ENCODE peak calls at places on chromosomes 7 and 10, in four cellular contexts. One of them, this sample, is unnamed.

GRCh38 chr10:91381562-91381923 is 28.6 kb upstream of the HECTD2 start:
- DNase-seq in activated T-cell treated with anti-CD3 and anti-CD28 coated beads, Interleukin-2, amount 50 U/mL, for 72 hours: no peak
- DNase-seq in GM23338: no peak
- DNase-seq in activated naive CD8-positive, alpha-beta T cell treated with anti-CD3 and anti-CD28 coated beads, Interleukin-2, amount 10 ng/mL, durations not matched to agents 7 days and 5 days: no peak
- DNase-seq in this sample: no peak

GRCh38 chr7:70343519-70343918 is 745.2 kb downstream of the AUTS2 start:
- DNase-seq in activated T-cell treated with anti-CD3 and anti-CD28 coated beads, Interleukin-2, amount 50 U/mL, for 72 hours: no peak
- DNase-seq in GM23338: no peak
- DNase-seq in activated naive CD8-positive, alpha-beta T cell treated with anti-CD3 and anti-CD28 coated beads, Interleukin-2, amount 10 ng/mL, durations not matched to agents 7 days and 5 days: no peak
- DNase-seq in this sample: no peak

GRCh38 chr7:114218283-114218682 is 196.3 kb upstream of the FOXP2 start:
- DNase-seq in activated T-cell treated with anti-CD3 and anti-CD28 coated beads, Interleukin-2, amount 50 U/mL, for 72 hours: no peak
- DNase-seq in GM23338: no peak
- DNase-seq in activated naive CD8-positive, alpha-beta T cell treated with anti-CD3 and anti-CD28 coated beads, Interleukin-2, amount 10 ng/mL, durations not matched to agents 7 days and 5 days: no peak
- DNase-seq in this sample: no peak

GRCh38 chr7:151838072-151838471 is 38.8 kb downstream of the PRKAG2 start:
- DNase-seq in activated T-cell treated with anti-CD3 and anti-CD28 coated beads, Interleukin-2, amount 50 U/mL, for 72 hours: no peak
- DNase-seq in GM23338: no peak
- DNase-seq in activated naive CD8-positive, alpha-beta T cell treated with anti-CD3 and anti-CD28 coated beads, Interleukin-2, amount 10 ng/mL, durations not matched to agents 7 days and 5 days: no peak
- DNase-seq in this sample: no peak

GRCh38 chr7:6436385-6436685 is 11.4 kb downstream of the DAGLB start:
- DNase-seq in activated T-cell treated with anti-CD3 and anti-CD28 coated beads, Interleukin-2, amount 50 U/mL, for 72 hours: peak; percentile 45
- DNase-seq in GM23338: no peak
- DNase-seq in activated naive CD8-positive, alpha-beta T cell treated with anti-CD3 and anti-CD28 coated beads, Interleukin-2, amount 10 ng/mL, durations not matched to agents 7 days and 5 days: peak; percentile 52
- DNase-seq in this sample: peak; percentile 24

GRCh38 chr7:18016547-18017444 is 10.8 kb downstream of the PRPS1L1 start:
- DNase-seq in activated T-cell treated with anti-CD3 and anti-CD28 coated beads, Interleukin-2, amount 50 U/mL, for 72 hours: no peak
- DNase-seq in GM23338: no peak
- DNase-seq in activated naive CD8-positive, alpha-beta T cell treated with anti-CD3 and anti-CD28 coated beads, Interleukin-2, amount 10 ng/mL, durations not matched to agents 7 days and 5 days: no peak
- DNase-seq in this sample: no peak

GRCh38 chr7:87219545-87220025 is at the start of gene TMEM243:
- DNase-seq in activated T-cell treated with anti-CD3 and anti-CD28 coated beads, Interleukin-2, amount 50 U/mL, for 72 hours: peak; percentile 89
- DNase-seq in GM23338: peak; percentile 65
- DNase-seq in activated naive CD8-positive, alpha-beta T cell treated with anti-CD3 and anti-CD28 coated beads, Interleukin-2, amount 10 ng/mL, durations not matched to agents 7 days and 5 days: peak; percentile 83
- DNase-seq in this sample: peak; percentile 92

GRCh38 chr10:14039968-14040668 is 290.6 kb downstream of the FRMD4A start:
- DNase-seq in activated T-cell treated with anti-CD3 and anti-CD28 coated beads, Interleukin-2, amount 50 U/mL, for 72 hours: no peak
- DNase-seq in GM23338: no peak
- DNase-seq in activated naive CD8-positive, alpha-beta T cell treated with anti-CD3 and anti-CD28 coated beads, Interleukin-2, amount 10 ng/mL, durations not matched to agents 7 days and 5 days: no peak
- DNase-seq in this sample: no peak

GRCh38 chr10:124323145-124323725 is 95.5 kb downstream of the OAT start:
- DNase-seq in activated T-cell treated with anti-CD3 and anti-CD28 coated beads, Interleukin-2, amount 50 U/mL, for 72 hours: no peak
- DNase-seq in GM23338: no peak
- DNase-seq in activated naive CD8-positive, alpha-beta T cell treated with anti-CD3 and anti-CD28 coated beads, Interleukin-2, amount 10 ng/mL, durations not matched to agents 7 days and 5 days: no peak
- DNase-seq in this sample: no peak

GRCh38 chr7:139774376-139774775 is 3.4 kb downstream of the HIPK2 start:
- DNase-seq in activated T-cell treated with anti-CD3 and anti-CD28 coated beads, Interleukin-2, amount 50 U/mL, for 72 hours: no peak
- DNase-seq in GM23338: no peak
- DNase-seq in activated naive CD8-positive, alpha-beta T cell treated with anti-CD3 and anti-CD28 coated beads, Interleukin-2, amount 10 ng/mL, durations not matched to agents 7 days and 5 days: no peak
- DNase-seq in this sample: no peak

GRCh38 chr7:137508437-137509175 is 165.1 kb upstream of the PTN start:
- DNase-seq in activated T-cell treated with anti-CD3 and anti-CD28 coated beads, Interleukin-2, amount 50 U/mL, for 72 hours: no peak
- DNase-seq in GM23338: peak; percentile 7
- DNase-seq in activated naive CD8-positive, alpha-beta T cell treated with anti-CD3 and anti-CD28 coated beads, Interleukin-2, amount 10 ng/mL, durations not matched to agents 7 days and 5 days: no peak
- DNase-seq in this sample: no peak

GRCh38 chr10:71708301-71708703 is 11.3 kb downstream of the C10orf105 start:
- DNase-seq in activated T-cell treated with anti-CD3 and anti-CD28 coated beads, Interleukin-2, amount 50 U/mL, for 72 hours: peak; percentile 65
- DNase-seq in GM23338: peak; percentile 82
- DNase-seq in activated naive CD8-positive, alpha-beta T cell treated with anti-CD3 and anti-CD28 coated beads, Interleukin-2, amount 10 ng/mL, durations not matched to agents 7 days and 5 days: peak; percentile 78
- DNase-seq in this sample: peak; percentile 62

GRCh38 chr7:41029072-41029492 is 673.8 kb downstream of the INHBA start:
- DNase-seq in activated T-cell treated with anti-CD3 and anti-CD28 coated beads, Interleukin-2, amount 50 U/mL, for 72 hours: peak; percentile 7
- DNase-seq in GM23338: no peak
- DNase-seq in activated naive CD8-positive, alpha-beta T cell treated with anti-CD3 and anti-CD28 coated beads, Interleukin-2, amount 10 ng/mL, durations not matched to agents 7 days and 5 days: no peak
- DNase-seq in this sample: no peak

GRCh38 chr10:131870831-131871672 is 29.8 kb upstream of the PPP2R2D start:
- DNase-seq in activated T-cell treated with anti-CD3 and anti-CD28 coated beads, Interleukin-2, amount 50 U/mL, for 72 hours: no peak
- DNase-seq in GM23338: no peak
- DNase-seq in activated naive CD8-positive, alpha-beta T cell treated with anti-CD3 and anti-CD28 coated beads, Interleukin-2, amount 10 ng/mL, durations not matched to agents 7 days and 5 days: no peak
- DNase-seq in this sample: no peak

GRCh38 chr10:73251683-73252444 is 580 bp downstream of the MRPS16 start:
- DNase-seq in activated T-cell treated with anti-CD3 and anti-CD28 coated beads, Interleukin-2, amount 50 U/mL, for 72 hours: no peak
- DNase-seq in GM23338: peak; percentile 54
- DNase-seq in activated naive CD8-positive, alpha-beta T cell treated with anti-CD3 and anti-CD28 coated beads, Interleukin-2, amount 10 ng/mL, durations not matched to agents 7 days and 5 days: no peak
- DNase-seq in this sample: no peak

GRCh38 chr10:112585052-112585451 is 138.0 kb downstream of the VTI1A start:
- DNase-seq in activated T-cell treated with anti-CD3 and anti-CD28 coated beads, Interleukin-2, amount 50 U/mL, for 72 hours: no peak
- DNase-seq in GM23338: no peak
- DNase-seq in activated naive CD8-positive, alpha-beta T cell treated with anti-CD3 and anti-CD28 coated beads, Interleukin-2, amount 10 ng/mL, durations not matched to agents 7 days and 5 days: no peak
- DNase-seq in this sample: no peak

GRCh38 chr7:6164491-6164890 is 107.9 kb downstream of the CYTH3 start:
- DNase-seq in activated T-cell treated with anti-CD3 and anti-CD28 coated beads, Interleukin-2, amount 50 U/mL, for 72 hours: no peak
- DNase-seq in GM23338: peak; percentile 71
- DNase-seq in activated naive CD8-positive, alpha-beta T cell treated with anti-CD3 and anti-CD28 coated beads, Interleukin-2, amount 10 ng/mL, durations not matched to agents 7 days and 5 days: no peak
- DNase-seq in this sample: no peak

GRCh38 chr7:158004123-158004490 is 583.5 kb downstream of the PTPRN2 start:
- DNase-seq in activated T-cell treated with anti-CD3 and anti-CD28 coated beads, Interleukin-2, amount 50 U/mL, for 72 hours: no peak
- DNase-seq in GM23338: no peak
- DNase-seq in activated naive CD8-positive, alpha-beta T cell treated with anti-CD3 and anti-CD28 coated beads, Interleukin-2, amount 10 ng/mL, durations not matched to agents 7 days and 5 days: no peak
- DNase-seq in this sample: no peak

GRCh38 chr7:24545215-24545614 is 28.0 kb upstream of the PALS2 start:
- DNase-seq in activated T-cell treated with anti-CD3 and anti-CD28 coated beads, Interleukin-2, amount 50 U/mL, for 72 hours: no peak
- DNase-seq in GM23338: no peak
- DNase-seq in activated naive CD8-positive, alpha-beta T cell treated with anti-CD3 and anti-CD28 coated beads, Interleukin-2, amount 10 ng/mL, durations not matched to agents 7 days and 5 days: no peak
- DNase-seq in this sample: no peak

GRCh38 chr7:151684408-151685175 is 164.9 kb upstream of the RHEB start:
- DNase-seq in activated T-cell treated with anti-CD3 and anti-CD28 coated beads, Interleukin-2, amount 50 U/mL, for 72 hours: no peak
- DNase-seq in GM23338: no peak
- DNase-seq in activated naive CD8-positive, alpha-beta T cell treated with anti-CD3 and anti-CD28 coated beads, Interleukin-2, amount 10 ng/mL, durations not matched to agents 7 days and 5 days: no peak
- DNase-seq in this sample: no peak

GRCh38 chr7:115812796-115813195 is 217.8 kb downstream of the TFEC start:
- DNase-seq in activated T-cell treated with anti-CD3 and anti-CD28 coated beads, Interleukin-2, amount 50 U/mL, for 72 hours: no peak
- DNase-seq in GM23338: no peak
- DNase-seq in activated naive CD8-positive, alpha-beta T cell treated with anti-CD3 and anti-CD28 coated beads, Interleukin-2, amount 10 ng/mL, durations not matched to agents 7 days and 5 days: no peak
- DNase-seq in this sample: no peak

GRCh38 chr10:133160813-133161471 is 923 bp downstream of the KNDC1 start:
- DNase-seq in activated T-cell treated with anti-CD3 and anti-CD28 coated beads, Interleukin-2, amount 50 U/mL, for 72 hours: no peak
- DNase-seq in GM23338: peak; percentile 47
- DNase-seq in activated naive CD8-positive, alpha-beta T cell treated with anti-CD3 and anti-CD28 coated beads, Interleukin-2, amount 10 ng/mL, durations not matched to agents 7 days and 5 days: no peak
- DNase-seq in this sample: no peak

GRCh38 chr7:18902892-18903291 is 214.5 kb downstream of the TWIST1 start:
- DNase-seq in activated T-cell treated with anti-CD3 and anti-CD28 coated beads, Interleukin-2, amount 50 U/mL, for 72 hours: no peak
- DNase-seq in GM23338: no peak
- DNase-seq in activated naive CD8-positive, alpha-beta T cell treated with anti-CD3 and anti-CD28 coated beads, Interleukin-2, amount 10 ng/mL, durations not matched to agents 7 days and 5 days: no peak
- DNase-seq in this sample: no peak

GRCh38 chr10:29496341-29497162 is 138.2 kb downstream of the SVIL start:
- DNase-seq in activated T-cell treated with anti-CD3 and anti-CD28 coated beads, Interleukin-2, amount 50 U/mL, for 72 hours: peak; percentile 71
- DNase-seq in GM23338: peak; percentile 92
- DNase-seq in activated naive CD8-positive, alpha-beta T cell treated with anti-CD3 and anti-CD28 coated beads, Interleukin-2, amount 10 ng/mL, durations not matched to agents 7 days and 5 days: peak; percentile 79
- DNase-seq in this sample: peak; percentile 35

GRCh38 chr7:157273208-157274202 is 63.3 kb upstream of the DNAJB6 start:
- DNase-seq in activated T-cell treated with anti-CD3 and anti-CD28 coated beads, Interleukin-2, amount 50 U/mL, for 72 hours: peak; percentile 63
- DNase-seq in GM23338: peak; percentile 81
- DNase-seq in activated naive CD8-positive, alpha-beta T cell treated with anti-CD3 and anti-CD28 coated beads, Interleukin-2, amount 10 ng/mL, durations not matched to agents 7 days and 5 days: peak; percentile 75
- DNase-seq in this sample: peak; percentile 48

GRCh38 chr10:75910032-75910431 is 478.6 kb downstream of the LRMDA start:
- DNase-seq in activated T-cell treated with anti-CD3 and anti-CD28 coated beads, Interleukin-2, amount 50 U/mL, for 72 hours: no peak
- DNase-seq in GM23338: peak; percentile 36
- DNase-seq in activated naive CD8-positive, alpha-beta T cell treated with anti-CD3 and anti-CD28 coated beads, Interleukin-2, amount 10 ng/mL, durations not matched to agents 7 days and 5 days: no peak
- DNase-seq in this sample: no peak

GRCh38 chr7:106957766-106958165 is 86.7 kb upstream of the PRKAR2B start:
- DNase-seq in activated T-cell treated with anti-CD3 and anti-CD28 coated beads, Interleukin-2, amount 50 U/mL, for 72 hours: no peak
- DNase-seq in GM23338: no peak
- DNase-seq in activated naive CD8-positive, alpha-beta T cell treated with anti-CD3 and anti-CD28 coated beads, Interleukin-2, amount 10 ng/mL, durations not matched to agents 7 days and 5 days: no peak
- DNase-seq in this sample: no peak

GRCh38 chr10:2938869-2939268 is 128.5 kb upstream of the PFKP start:
- DNase-seq in activated T-cell treated with anti-CD3 and anti-CD28 coated beads, Interleukin-2, amount 50 U/mL, for 72 hours: no peak
- DNase-seq in GM23338: no peak
- DNase-seq in activated naive CD8-positive, alpha-beta T cell treated with anti-CD3 and anti-CD28 coated beads, Interleukin-2, amount 10 ng/mL, durations not matched to agents 7 days and 5 days: no peak
- DNase-seq in this sample: no peak

GRCh38 chr7:8133955-8134733 is 127.8 kb downstream of the ICA1 start:
- DNase-seq in activated T-cell treated with anti-CD3 and anti-CD28 coated beads, Interleukin-2, amount 50 U/mL, for 72 hours: peak; percentile 67
- DNase-seq in GM23338: no peak
- DNase-seq in activated naive CD8-positive, alpha-beta T cell treated with anti-CD3 and anti-CD28 coated beads, Interleukin-2, amount 10 ng/mL, durations not matched to agents 7 days and 5 days: no peak
- DNase-seq in this sample: no peak

GRCh38 chr10:113709221-113709838 is 29.6 kb downstream of the CASP7 start:
- DNase-seq in activated T-cell treated with anti-CD3 and anti-CD28 coated beads, Interleukin-2, amount 50 U/mL, for 72 hours: no peak
- DNase-seq in GM23338: no peak
- DNase-seq in activated naive CD8-positive, alpha-beta T cell treated with anti-CD3 and anti-CD28 coated beads, Interleukin-2, amount 10 ng/mL, durations not matched to agents 7 days and 5 days: no peak
- DNase-seq in this sample: no peak

GRCh38 chr10:93784059-93784458 is 26.3 kb downstream of the LGI1 start:
- DNase-seq in activated T-cell treated with anti-CD3 and anti-CD28 coated beads, Interleukin-2, amount 50 U/mL, for 72 hours: no peak
- DNase-seq in GM23338: no peak
- DNase-seq in activated naive CD8-positive, alpha-beta T cell treated with anti-CD3 and anti-CD28 coated beads, Interleukin-2, amount 10 ng/mL, durations not matched to agents 7 days and 5 days: no peak
- DNase-seq in this sample: no peak

GRCh38 chr10:11425288-11425595 is 186.2 kb downstream of the USP6NL start:
- DNase-seq in activated T-cell treated with anti-CD3 and anti-CD28 coated beads, Interleukin-2, amount 50 U/mL, for 72 hours: no peak
- DNase-seq in GM23338: no peak
- DNase-seq in activated naive CD8-positive, alpha-beta T cell treated with anti-CD3 and anti-CD28 coated beads, Interleukin-2, amount 10 ng/mL, durations not matched to agents 7 days and 5 days: no peak
- DNase-seq in this sample: no peak

GRCh38 chr10:132840698-132841097 is 54.8 kb upstream of the NKX6-2 start:
- DNase-seq in activated T-cell treated with anti-CD3 and anti-CD28 coated beads, Interleukin-2, amount 50 U/mL, for 72 hours: no peak
- DNase-seq in GM23338: no peak
- DNase-seq in activated naive CD8-positive, alpha-beta T cell treated with anti-CD3 and anti-CD28 coated beads, Interleukin-2, amount 10 ng/mL, durations not matched to agents 7 days and 5 days: no peak
- DNase-seq in this sample: no peak

GRCh38 chr10:123926401-123927264 is 35.0 kb upstream of the CPXM2 start:
- DNase-seq in activated T-cell treated with anti-CD3 and anti-CD28 coated beads, Interleukin-2, amount 50 U/mL, for 72 hours: no peak
- DNase-seq in GM23338: no peak
- DNase-seq in activated naive CD8-positive, alpha-beta T cell treated with anti-CD3 and anti-CD28 coated beads, Interleukin-2, amount 10 ng/mL, durations not matched to agents 7 days and 5 days: no peak
- DNase-seq in this sample: no peak

This sample was measured in naive thymus-derived CD8-positive, alpha-beta T cell.